ENCODE peak calls at places on chromosomes 4 and X, in nine cellular contexts. One of them, this sample, is unnamed.

GRCh38 chrX:12118134-12118533 is 20.1 kb upstream of the FRMPD4 start:
- DNase-seq in COR-L47: no peak
- DNase-seq in stimulated activated naive CD4-positive, alpha-beta T cell treated with Interleukin-2 at 50 U/mL for 16 hours: no peak
- DNase-seq in AG08396: no peak
- DNase-seq in mucosa of descending colon: no peak
- DNase-seq in stimulated activated naive B cell treated with anti-CD40 and anti-IgM and Interleukin-4, amounts not matched to agents 10 μg/mL and 1 μg/mL and 100 μg/mL, for 72 hours: no peak
- DNase-seq in anterior cingulate cortex: no peak
- DNase-seq in HFFc6: peak
- DNase-seq in NCI-H1092 treated with DMSO at 0.1 percent for 48 hours: no peak
- DNase-seq in this sample: no peak

GRCh38 chr4:182492456-182492855 is 249.3 kb downstream of the TENM3 start:
- DNase-seq in NCI-H1092 treated with DMSO at 0.1 percent for 48 hours: no peak
- DNase-seq in HFFc6: peak
- DNase-seq in anterior cingulate cortex: no peak
- DNase-seq in stimulated activated naive B cell treated with anti-CD40 and anti-IgM and Interleukin-4, amounts not matched to agents 10 μg/mL and 1 μg/mL and 100 μg/mL, for 72 hours: no peak
- DNase-seq in COR-L47: no peak
- DNase-seq in AG08396: no peak
- DNase-seq in mucosa of descending colon: no peak
- DNase-seq in stimulated activated naive CD4-positive, alpha-beta T cell treated with Interleukin-2 at 50 U/mL for 16 hours: no peak
- DNase-seq in this sample: no peak

GRCh38 chrX:109760241-109760921 is 27.3 kb upstream of the ACSL4 start:
- DNase-seq in COR-L47: no peak
- DNase-seq in stimulated activated naive B cell treated with anti-CD40 and anti-IgM and Interleukin-4, amounts not matched to agents 10 μg/mL and 1 μg/mL and 100 μg/mL, for 72 hours: no peak
- DNase-seq in AG08396: no peak
- DNase-seq in mucosa of descending colon: no peak
- DNase-seq in HFFc6: no peak
- DNase-seq in NCI-H1092 treated with DMSO at 0.1 percent for 48 hours: peak
- DNase-seq in anterior cingulate cortex: no peak
- DNase-seq in stimulated activated naive CD4-positive, alpha-beta T cell treated with Interleukin-2 at 50 U/mL for 16 hours: no peak
- DNase-seq in this sample: no peak

GRCh38 chr4:110622841-110623709 is at the start of gene PITX2:
- DNase-seq in mucosa of descending colon: peak
- DNase-seq in anterior cingulate cortex: no peak
- DNase-seq in NCI-H1092 treated with DMSO at 0.1 percent for 48 hours: no peak
- DNase-seq in HFFc6: peak
- DNase-seq in stimulated activated naive CD4-positive, alpha-beta T cell treated with Interleukin-2 at 50 U/mL for 16 hours: peak
- DNase-seq in COR-L47: no peak
- DNase-seq in stimulated activated naive B cell treated with anti-CD40 and anti-IgM and Interleukin-4, amounts not matched to agents 10 μg/mL and 1 μg/mL and 100 μg/mL, for 72 hours: peak
- DNase-seq in AG08396: peak
- DNase-seq in this sample: peak

GRCh38 chr4:8577046-8577445 is 3.1 kb upstream of the GPR78 start:
- DNase-seq in stimulated activated naive CD4-positive, alpha-beta T cell treated with Interleukin-2 at 50 U/mL for 16 hours: no peak
- DNase-seq in anterior cingulate cortex: no peak
- DNase-seq in AG08396: no peak
- DNase-seq in stimulated activated naive B cell treated with anti-CD40 and anti-IgM and Interleukin-4, amounts not matched to agents 10 μg/mL and 1 μg/mL and 100 μg/mL, for 72 hours: no peak
- DNase-seq in mucosa of descending colon: no peak
- DNase-seq in NCI-H1092 treated with DMSO at 0.1 percent for 48 hours: no peak
- DNase-seq in COR-L47: no peak
- DNase-seq in HFFc6: no peak
- DNase-seq in this sample: no peak

GRCh38 chr4:8380511-8381415 is 59.8 kb downstream of the ACOX3 start:
- DNase-seq in COR-L47: no peak
- DNase-seq in anterior cingulate cortex: no peak
- DNase-seq in stimulated activated naive B cell treated with anti-CD40 and anti-IgM and Interleukin-4, amounts not matched to agents 10 μg/mL and 1 μg/mL and 100 μg/mL, for 72 hours: no peak
- DNase-seq in mucosa of descending colon: no peak
- DNase-seq in stimulated activated naive CD4-positive, alpha-beta T cell treated with Interleukin-2 at 50 U/mL for 16 hours: no peak
- DNase-seq in NCI-H1092 treated with DMSO at 0.1 percent for 48 hours: no peak
- DNase-seq in AG08396: no peak
- DNase-seq in HFFc6: no peak
- DNase-seq in this sample: no peak

GRCh38 chrX:47723689-47724088 is 64.7 kb upstream of the UXT start:
- DNase-seq in AG08396: no peak
- DNase-seq in stimulated activated naive B cell treated with anti-CD40 and anti-IgM and Interleukin-4, amounts not matched to agents 10 μg/mL and 1 μg/mL and 100 μg/mL, for 72 hours: no peak
- DNase-seq in stimulated activated naive CD4-positive, alpha-beta T cell treated with Interleukin-2 at 50 U/mL for 16 hours: no peak
- DNase-seq in mucosa of descending colon: peak
- DNase-seq in HFFc6: no peak
- DNase-seq in COR-L47: no peak
- DNase-seq in NCI-H1092 treated with DMSO at 0.1 percent for 48 hours: no peak
- DNase-seq in anterior cingulate cortex: no peak
- DNase-seq in this sample: no peak

GRCh38 chr4:86892639-86892965 is 380 bp upstream of the C4orf36 start:
- DNase-seq in AG08396: no peak
- DNase-seq in HFFc6: peak
- DNase-seq in NCI-H1092 treated with DMSO at 0.1 percent for 48 hours: no peak
- DNase-seq in mucosa of descending colon: no peak
- DNase-seq in stimulated activated naive B cell treated with anti-CD40 and anti-IgM and Interleukin-4, amounts not matched to agents 10 μg/mL and 1 μg/mL and 100 μg/mL, for 72 hours: no peak
- DNase-seq in anterior cingulate cortex: no peak
- DNase-seq in stimulated activated naive CD4-positive, alpha-beta T cell treated with Interleukin-2 at 50 U/mL for 16 hours: no peak
- DNase-seq in COR-L47: no peak
- DNase-seq in this sample: no peak

GRCh38 chr4:88630756-88631155 is 38.5 kb downstream of the HERC3 start:
- DNase-seq in COR-L47: no peak
- DNase-seq in AG08396: peak
- DNase-seq in HFFc6: peak
- DNase-seq in NCI-H1092 treated with DMSO at 0.1 percent for 48 hours: no peak
- DNase-seq in stimulated activated naive B cell treated with anti-CD40 and anti-IgM and Interleukin-4, amounts not matched to agents 10 μg/mL and 1 μg/mL and 100 μg/mL, for 72 hours: no peak
- DNase-seq in anterior cingulate cortex: no peak
- DNase-seq in stimulated activated naive CD4-positive, alpha-beta T cell treated with Interleukin-2 at 50 U/mL for 16 hours: no peak
- DNase-seq in mucosa of descending colon: peak
- DNase-seq in this sample: no peak

GRCh38 chr4:106690487-106690886 is 321.9 kb upstream of the GIMD1 start:
- DNase-seq in NCI-H1092 treated with DMSO at 0.1 percent for 48 hours: no peak
- DNase-seq in mucosa of descending colon: no peak
- DNase-seq in stimulated activated naive CD4-positive, alpha-beta T cell treated with Interleukin-2 at 50 U/mL for 16 hours: no peak
- DNase-seq in anterior cingulate cortex: no peak
- DNase-seq in AG08396: peak
- DNase-seq in stimulated activated naive B cell treated with anti-CD40 and anti-IgM and Interleukin-4, amounts not matched to agents 10 μg/mL and 1 μg/mL and 100 μg/mL, for 72 hours: no peak
- DNase-seq in HFFc6: peak
- DNase-seq in COR-L47: no peak
- DNase-seq in this sample: no peak

GRCh38 chr4:6250235-6250983 is 19.2 kb upstream of the WFS1 start:
- DNase-seq in HFFc6: peak
- DNase-seq in anterior cingulate cortex: no peak
- DNase-seq in AG08396: peak
- DNase-seq in mucosa of descending colon: peak
- DNase-seq in stimulated activated naive B cell treated with anti-CD40 and anti-IgM and Interleukin-4, amounts not matched to agents 10 μg/mL and 1 μg/mL and 100 μg/mL, for 72 hours: no peak
- DNase-seq in COR-L47: peak
- DNase-seq in NCI-H1092 treated with DMSO at 0.1 percent for 48 hours: peak
- DNase-seq in stimulated activated naive CD4-positive, alpha-beta T cell treated with Interleukin-2 at 50 U/mL for 16 hours: no peak
- DNase-seq in this sample: peak

GRCh38 chr4:17188035-17188967 is 289.9 kb upstream of the LDB2 start:
- DNase-seq in stimulated activated naive B cell treated with anti-CD40 and anti-IgM and Interleukin-4, amounts not matched to agents 10 μg/mL and 1 μg/mL and 100 μg/mL, for 72 hours: no peak
- DNase-seq in COR-L47: no peak
- DNase-seq in mucosa of descending colon: no peak
- DNase-seq in stimulated activated naive CD4-positive, alpha-beta T cell treated with Interleukin-2 at 50 U/mL for 16 hours: no peak
- DNase-seq in anterior cingulate cortex: no peak
- DNase-seq in AG08396: no peak
- DNase-seq in NCI-H1092 treated with DMSO at 0.1 percent for 48 hours: no peak
- DNase-seq in HFFc6: no peak
- DNase-seq in this sample: no peak

GRCh38 chr4:53821179-53821851 is 230.0 kb upstream of the LNX1 start:
- DNase-seq in HFFc6: no peak
- DNase-seq in COR-L47: peak
- DNase-seq in AG08396: no peak
- DNase-seq in stimulated activated naive CD4-positive, alpha-beta T cell treated with Interleukin-2 at 50 U/mL for 16 hours: no peak
- DNase-seq in anterior cingulate cortex: no peak
- DNase-seq in NCI-H1092 treated with DMSO at 0.1 percent for 48 hours: no peak
- DNase-seq in mucosa of descending colon: no peak
- DNase-seq in stimulated activated naive B cell treated with anti-CD40 and anti-IgM and Interleukin-4, amounts not matched to agents 10 μg/mL and 1 μg/mL and 100 μg/mL, for 72 hours: no peak
- DNase-seq in this sample: no peak

GRCh38 chr4:80006935-80007744 is 65.9 kb downstream of the ANTXR2 start:
- DNase-seq in anterior cingulate cortex: no peak
- DNase-seq in mucosa of descending colon: no peak
- DNase-seq in COR-L47: no peak
- DNase-seq in HFFc6: no peak
- DNase-seq in stimulated activated naive CD4-positive, alpha-beta T cell treated with Interleukin-2 at 50 U/mL for 16 hours: no peak
- DNase-seq in stimulated activated naive B cell treated with anti-CD40 and anti-IgM and Interleukin-4, amounts not matched to agents 10 μg/mL and 1 μg/mL and 100 μg/mL, for 72 hours: no peak
- DNase-seq in AG08396: no peak
- DNase-seq in NCI-H1092 treated with DMSO at 0.1 percent for 48 hours: no peak
- DNase-seq in this sample: no peak

GRCh38 chr4:173794662-173795061 is 264.6 kb upstream of the HAND2 start:
- DNase-seq in mucosa of descending colon: no peak
- DNase-seq in AG08396: peak
- DNase-seq in stimulated activated naive CD4-positive, alpha-beta T cell treated with Interleukin-2 at 50 U/mL for 16 hours: no peak
- DNase-seq in NCI-H1092 treated with DMSO at 0.1 percent for 48 hours: no peak
- DNase-seq in anterior cingulate cortex: no peak
- DNase-seq in HFFc6: peak
- DNase-seq in stimulated activated naive B cell treated with anti-CD40 and anti-IgM and Interleukin-4, amounts not matched to agents 10 μg/mL and 1 μg/mL and 100 μg/mL, for 72 hours: no peak
- DNase-seq in COR-L47: no peak
- DNase-seq in this sample: no peak

GRCh38 chrX:48613502-48614160 is 16.3 kb downstream of the WDR13 start:
- DNase-seq in AG08396: peak
- DNase-seq in stimulated activated naive CD4-positive, alpha-beta T cell treated with Interleukin-2 at 50 U/mL for 16 hours: no peak
- DNase-seq in anterior cingulate cortex: no peak
- DNase-seq in HFFc6: peak
- DNase-seq in COR-L47: no peak
- DNase-seq in mucosa of descending colon: no peak
- DNase-seq in stimulated activated naive B cell treated with anti-CD40 and anti-IgM and Interleukin-4, amounts not matched to agents 10 μg/mL and 1 μg/mL and 100 μg/mL, for 72 hours: no peak
- DNase-seq in NCI-H1092 treated with DMSO at 0.1 percent for 48 hours: no peak
- DNase-seq in this sample: no peak

GRCh38 chr4:44313702-44314101 is 134.9 kb downstream of the KCTD8 start:
- DNase-seq in stimulated activated naive CD4-positive, alpha-beta T cell treated with Interleukin-2 at 50 U/mL for 16 hours: no peak
- DNase-seq in AG08396: no peak
- DNase-seq in NCI-H1092 treated with DMSO at 0.1 percent for 48 hours: no peak
- DNase-seq in COR-L47: no peak
- DNase-seq in mucosa of descending colon: no peak
- DNase-seq in anterior cingulate cortex: no peak
- DNase-seq in HFFc6: no peak
- DNase-seq in stimulated activated naive B cell treated with anti-CD40 and anti-IgM and Interleukin-4, amounts not matched to agents 10 μg/mL and 1 μg/mL and 100 μg/mL, for 72 hours: no peak
- DNase-seq in this sample: no peak

GRCh38 chrX:134764202-134764785 is 106.0 kb upstream of the PLAC1 start:
- DNase-seq in HFFc6: peak
- DNase-seq in AG08396: peak
- DNase-seq in NCI-H1092 treated with DMSO at 0.1 percent for 48 hours: no peak
- DNase-seq in mucosa of descending colon: no peak
- DNase-seq in stimulated activated naive CD4-positive, alpha-beta T cell treated with Interleukin-2 at 50 U/mL for 16 hours: no peak
- DNase-seq in anterior cingulate cortex: no peak
- DNase-seq in stimulated activated naive B cell treated with anti-CD40 and anti-IgM and Interleukin-4, amounts not matched to agents 10 μg/mL and 1 μg/mL and 100 μg/mL, for 72 hours: no peak
- DNase-seq in COR-L47: no peak
- DNase-seq in this sample: peak

GRCh38 chr4:57065730-57066482 is 44.3 kb downstream of the IGFBP7 start:
- DNase-seq in AG08396: no peak
- DNase-seq in anterior cingulate cortex: no peak
- DNase-seq in stimulated activated naive B cell treated with anti-CD40 and anti-IgM and Interleukin-4, amounts not matched to agents 10 μg/mL and 1 μg/mL and 100 μg/mL, for 72 hours: no peak
- DNase-seq in stimulated activated naive CD4-positive, alpha-beta T cell treated with Interleukin-2 at 50 U/mL for 16 hours: no peak
- DNase-seq in mucosa of descending colon: no peak
- DNase-seq in NCI-H1092 treated with DMSO at 0.1 percent for 48 hours: no peak
- DNase-seq in HFFc6: peak
- DNase-seq in COR-L47: no peak
- DNase-seq in this sample: no peak

GRCh38 chr4:56320293-56320692 is 67.0 kb downstream of the AASDH start:
- DNase-seq in mucosa of descending colon: no peak
- DNase-seq in stimulated activated naive B cell treated with anti-CD40 and anti-IgM and Interleukin-4, amounts not matched to agents 10 μg/mL and 1 μg/mL and 100 μg/mL, for 72 hours: no peak
- DNase-seq in AG08396: peak
- DNase-seq in anterior cingulate cortex: no peak
- DNase-seq in HFFc6: no peak
- DNase-seq in stimulated activated naive CD4-positive, alpha-beta T cell treated with Interleukin-2 at 50 U/mL for 16 hours: no peak
- DNase-seq in COR-L47: no peak
- DNase-seq in NCI-H1092 treated with DMSO at 0.1 percent for 48 hours: no peak
- DNase-seq in this sample: no peak

GRCh38 chrX:49163555-49164419 is 1.2 kb downstream of the MAGIX start:
- DNase-seq in AG08396: peak
- DNase-seq in stimulated activated naive CD4-positive, alpha-beta T cell treated with Interleukin-2 at 50 U/mL for 16 hours: peak
- DNase-seq in NCI-H1092 treated with DMSO at 0.1 percent for 48 hours: peak
- DNase-seq in stimulated activated naive B cell treated with anti-CD40 and anti-IgM and Interleukin-4, amounts not matched to agents 10 μg/mL and 1 μg/mL and 100 μg/mL, for 72 hours: peak
- DNase-seq in COR-L47: peak
- DNase-seq in anterior cingulate cortex: peak
- DNase-seq in HFFc6: peak
- DNase-seq in mucosa of descending colon: peak
- DNase-seq in this sample: no peak

GRCh38 chrX:139203681-139204575 is 326.6 kb upstream of the F9 start:
- DNase-seq in HFFc6: no peak
- DNase-seq in NCI-H1092 treated with DMSO at 0.1 percent for 48 hours: peak
- DNase-seq in COR-L47: no peak
- DNase-seq in anterior cingulate cortex: no peak
- DNase-seq in stimulated activated naive CD4-positive, alpha-beta T cell treated with Interleukin-2 at 50 U/mL for 16 hours: no peak
- DNase-seq in mucosa of descending colon: peak
- DNase-seq in AG08396: no peak
- DNase-seq in stimulated activated naive B cell treated with anti-CD40 and anti-IgM and Interleukin-4, amounts not matched to agents 10 μg/mL and 1 μg/mL and 100 μg/mL, for 72 hours: no peak
- DNase-seq in this sample: no peak

This sample was measured in GM19239.